ENCODE peak calls at places on chromosomes 13 and 19, in seven cellular contexts. B, D, N, C, I, Y and E are unnamed samples.

GRCh38 chr13:30103161-30103858 is 204.0 kb downstream of the KATNAL1 start:
- DNase-seq in I (no peak), C (no peak), D (no peak), B (no peak), N (no peak), Y (no peak), E (no peak)

GRCh38 chr19:43639507-43640423 is at the start of gene CADM4:
- DNase-seq in D (no peak), Y (peak), I (no peak), B (peak), C (no peak), N (no peak), E (no peak)

GRCh38 chr13:99859178-99860177 is 112.1 kb downstream of the ZIC5 start:
- DNase-seq in B (no peak), C (no peak), Y (peak), D (no peak), N (no peak), I (no peak), E (no peak)

GRCh38 chr13:44365899-44366298 is 7.7 kb upstream of the SERP2 start:
- DNase-seq in D (no peak), C (no peak), B (no peak), Y (no peak), N (no peak), I (no peak), E (no peak)

GRCh38 chr13:103291226-103291625 is 225.0 kb upstream of the SLC10A2 start:
- DNase-seq in B (no peak), D (no peak), N (no peak), Y (no peak), I (no peak), C (no peak), E (no peak)

GRCh38 chr19:56253737-56254136 is 18.8 kb upstream of the EDDM13 start:
- DNase-seq in Y (no peak), N (peak), D (peak), I (peak), C (peak), B (no peak), E (peak)

GRCh38 chr19:55384576-55385235 is 614 bp upstream of the TMEM238 start:
- DNase-seq in D (no peak), N (no peak), C (no peak), Y (no peak), B (no peak), I (no peak), E (no peak)

GRCh38 chr13:111153279-111153976 is 38.3 kb downstream of the ARHGEF7 start:
- DNase-seq in Y (peak), D (peak), N (peak), B (peak), I (peak), C (peak), E (peak)

GRCh38 chr19:52592301-52592700 is 22.2 kb downstream of the ZNF701 start:
- DNase-seq in C (no peak), D (no peak), Y (no peak), N (no peak), B (peak), I (no peak), E (no peak)

GRCh38 chr13:45695198-45695730 is 6.9 kb upstream of the CBY2 start:
- DNase-seq in Y (no peak), I (no peak), D (no peak), B (no peak), N (no peak), C (no peak), E (no peak)

GRCh38 chr19:7650148-7650547 is 13.2 kb downstream of the STXBP2 start:
- DNase-seq in N (no peak), D (no peak), Y (no peak), B (no peak), C (no peak), I (no peak), E (no peak)